ENCODE peak calls at places on chromosomes 7 and 10, in five cellular contexts. N is activated naive CD4-positive, alpha-beta T cell; X is GM12878; C is GM10248; A is activated CD4-positive, CD25-positive, alpha-beta regulatory T cell treated with anti-CD3 and anti-CD28 coated beads, Interleukin-2, amount 50 U/mL, for 72 hours. V is an unnamed sample.

GRCh38 chr7:129391546-129392211 is 42.6 kb upstream of the STRIP2 start:
- DNase-seq in N (no peak), X (no peak), C (no peak), A (no peak), V (no peak)

GRCh38 chr10:59276928-59277327 is 85.4 kb downstream of the FAM13C start:
- DNase-seq in N (no peak), X (no peak), C (no peak), A (no peak), V (no peak)

GRCh38 chr7:139720705-139721231 is 57.0 kb downstream of the HIPK2 start:
- DNase-seq in N (no peak), X (no peak), C (no peak), A (no peak), V (peak)

GRCh38 chr10:2214805-2215204 is 477.5 kb upstream of the ADARB2 start:
- DNase-seq in N (no peak), X (no peak), C (no peak), A (no peak), V (no peak)

GRCh38 chr7:41711283-41712064 is 8.6 kb upstream of the INHBA start:
- DNase-seq in N (no peak), X (no peak), C (no peak), A (no peak), V (no peak)

GRCh38 chr7:44881610-44882009 is 3.7 kb downstream of the PURB start:
- DNase-seq in N (no peak), X (no peak), C (no peak), A (no peak), V (peak)

GRCh38 chr10:126919426-126919825 is 14.2 kb downstream of the DOCK1 start:
- DNase-seq in N (no peak), X (no peak), C (no peak), A (no peak), V (no peak)

GRCh38 chr7:156017431-156017830 is 205.2 kb upstream of the SHH start:
- DNase-seq in N (no peak), X (no peak), C (no peak), A (no peak), V (no peak)

V was measured in AG10803.